ENCODE peak calls at places on chromosomes 1 and 21, in four cellular contexts. I is GM12878, E is K562, B is HepG2. P is an unnamed sample.
A peak's percentile ranks its signal among the peaks of the same experiment; 100 is the strongest.

GRCh38 chr1:189983156-189983555 is 494.5 kb downstream of the BRINP3 start:
- DNase-seq in I (no peak), E (no peak), B (no peak), P (no peak)

GRCh38 chr1:227401562-227402342 is 83.5 kb upstream of the CDC42BPA start:
- DNase-seq in I (no peak), E (no peak), B (no peak), P (no peak)

GRCh38 chr1:226634611-226635246 is 86.2 kb downstream of the STUM start:
- DNase-seq in I (no peak), E (no peak), B (no peak), P (no peak)

GRCh38 chr1:38046333-38046883 is at the start of gene POU3F1:
- DNase-seq in I (no peak), E (no peak), B (no peak), P (no peak)

GRCh38 chr1:53316742-53317650 is 10.9 kb downstream of the LRP8 start:
- DNase-seq in I (no peak), E (peak; percentile 32), B (no peak), P (peak; percentile 21)

GRCh38 chr1:64875101-64875500 is 91.2 kb downstream of the JAK1 start:
- DNase-seq in I (no peak), E (no peak), B (no peak), P (no peak)

GRCh38 chr1:60746278-60746761 is 336.0 kb upstream of the NFIA start:
- DNase-seq in I (no peak), E (no peak), B (no peak), P (no peak)

GRCh38 chr1:147171399-147172167 is 687 bp downstream of the PRKAB2 start:
- DNase-seq in I (no peak), E (peak; percentile 37), B (no peak), P (peak; percentile 26)

GRCh38 chr1:92623187-92623778 is 136.6 kb upstream of the GFI1 start:
- DNase-seq in I (no peak), E (no peak), B (peak; percentile 10), P (no peak)

GRCh38 chr1:67004176-67004575 is 49.8 kb downstream of the SLC35D1 start:
- DNase-seq in I (no peak), E (no peak), B (no peak), P (no peak)

GRCh38 chr1:111489604-111490003 is 13.8 kb downstream of the ADORA3 start:
- DNase-seq in I (no peak), E (no peak), B (no peak), P (no peak)

GRCh38 chr1:2378441-2378851 is 12.9 kb downstream of the MORN1 start:
- DNase-seq in I (no peak), E (no peak), B (no peak), P (no peak)

GRCh38 chr21:26715878-26716506 is 129.2 kb downstream of the ADAMTS1 start:
- DNase-seq in I (no peak), E (peak; percentile 22), B (peak; percentile 6), P (peak; percentile 81)

GRCh38 chr21:28805885-28806284 is 186.8 kb downstream of the LTN1 start:
- DNase-seq in I (no peak), E (no peak), B (no peak), P (no peak)

GRCh38 chr1:201228011-201228983 is 37.7 kb downstream of the IGFN1 start:
- DNase-seq in I (no peak), E (no peak), B (no peak), P (no peak)

GRCh38 chr21:42609806-42610205 is 43.6 kb upstream of the PDE9A start:
- DNase-seq in I (peak; percentile 83), E (peak; percentile 50), B (no peak), P (no peak)

GRCh38 chr1:226064168-226064815 is 1.8 kb downstream of the H3-3A start:
- DNase-seq in I (no peak), E (no peak), B (peak; percentile 20), P (no peak)

GRCh38 chr1:16719571-16720402 is 20.5 kb upstream of the RNU1-4 start:
- DNase-seq in I (no peak), E (peak; percentile 14), B (no peak), P (peak; percentile 4)

DNA sequence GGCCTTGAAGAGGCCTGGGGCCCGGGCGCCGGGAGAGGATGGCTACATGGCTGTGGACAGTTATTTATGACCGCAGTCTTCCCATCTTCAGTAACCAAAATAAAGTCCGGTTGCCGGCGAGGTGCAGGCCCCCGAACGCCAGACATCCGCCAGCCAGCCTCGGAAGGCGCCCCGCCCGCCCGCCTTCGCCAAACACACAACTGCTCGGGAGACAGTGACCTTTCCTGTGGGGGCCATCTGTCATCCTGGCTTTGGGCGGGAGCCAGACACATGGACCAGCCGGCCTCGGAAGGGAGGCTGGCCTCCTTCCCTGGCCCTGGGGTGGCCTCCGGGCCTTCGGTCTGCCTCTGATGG is 68.9 kb downstream of the DHRS3 start:
- DNase-seq in I (no peak), E (peak; percentile 81), B (no peak), P (no peak)
- TF ChIP-seq FOXM1 in I (no peak), E (no peak), B (no peak), P (no peak)

GRCh38 chr1:45677751-45678245 is 8.5 kb downstream of the GPBP1L1 start:
- DNase-seq in I (no peak), E (no peak), B (no peak), P (no peak)

GRCh38 chr1:45674478-45674877 is 11.9 kb downstream of the GPBP1L1 start:
- DNase-seq in I (no peak), E (no peak), B (no peak), P (no peak)

GRCh38 chr1:45678489-45678888 is 7.8 kb downstream of the GPBP1L1 start:
- DNase-seq in I (no peak), E (no peak), B (no peak), P (no peak)

GRCh38 chr1:45682942-45683341 is 3.4 kb downstream of the GPBP1L1 start:
- DNase-seq in I (no peak), E (no peak), B (no peak), P (no peak)

DNA sequence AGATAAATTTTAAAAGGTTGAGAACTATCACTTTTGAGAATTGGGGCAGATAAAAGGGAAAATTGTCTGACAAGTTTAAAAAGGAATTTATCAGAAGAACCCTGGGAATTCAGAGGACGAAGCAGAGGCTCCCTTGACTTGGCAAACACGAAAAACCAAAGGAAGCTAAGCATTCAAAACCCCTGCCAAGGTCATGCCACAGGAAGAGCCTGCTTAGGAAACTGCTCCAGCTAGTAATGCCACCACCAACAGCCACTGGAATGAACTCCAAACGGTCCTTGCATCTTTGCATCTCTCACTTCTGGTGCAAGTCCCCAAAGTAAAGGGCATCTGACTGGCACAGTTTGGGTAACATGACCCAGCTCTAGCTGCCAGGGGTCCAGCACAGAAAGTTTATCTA is 7.2 kb downstream of the GPBP1L1 start:
- DNase-seq in I (no peak), E (no peak), B (no peak), P (no peak)
- TF ChIP-seq TARDBP in I (no peak), E (no peak), B (no peak), P (no peak)

GRCh38 chr1:87598429-87598828 is 269.7 kb downstream of the LMO4 start:
- DNase-seq in I (no peak), E (no peak), B (peak; percentile 15), P (peak; percentile 61)
- TF ChIP-seq FOXM1 in I (no peak), E (no peak), B (no peak), P (no peak)

DNA sequence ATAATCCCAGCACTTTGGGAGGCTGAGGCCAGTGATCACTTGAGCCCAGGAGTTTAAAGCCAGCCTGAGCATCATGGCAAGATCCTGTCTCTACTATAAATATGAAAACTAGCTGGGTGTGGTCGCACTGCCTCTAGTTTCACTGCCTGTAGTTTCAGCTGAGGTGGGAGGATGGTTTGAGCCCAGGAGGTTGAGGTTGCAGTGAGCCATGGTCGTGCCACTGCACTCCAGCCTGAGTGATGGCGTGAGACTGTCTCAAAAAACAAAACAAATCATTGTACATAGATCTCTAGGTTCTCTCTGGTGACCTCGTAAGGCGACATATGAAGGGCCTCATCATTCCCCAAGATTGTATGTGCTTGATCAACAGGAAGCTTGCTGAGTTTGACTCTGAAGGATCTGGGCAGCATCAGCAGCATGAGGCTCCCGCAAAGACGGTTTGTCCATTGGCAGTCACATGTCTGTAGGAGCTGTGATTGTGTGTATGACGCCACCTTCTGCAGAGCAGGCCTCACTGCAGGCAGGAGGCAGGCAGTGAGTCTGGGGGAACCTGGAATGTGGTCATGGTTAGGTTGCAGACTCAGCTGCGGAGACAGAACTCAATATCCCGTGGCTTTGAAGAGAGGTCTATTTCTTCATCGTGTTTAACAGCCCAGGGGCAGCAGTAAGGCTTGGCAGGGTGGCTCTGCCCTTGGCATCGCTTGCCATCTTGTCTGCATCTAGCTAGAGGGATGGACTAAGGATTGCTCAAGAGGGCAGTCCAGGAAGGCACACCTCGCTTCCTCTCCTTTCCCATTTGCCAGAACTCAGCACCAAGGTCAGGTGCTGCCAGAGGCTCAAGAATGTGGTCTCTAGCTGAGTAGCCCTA is 13.9 kb downstream of the ATP5PO start:
- DNase-seq in I (no peak), E (peak; percentile 44), B (peak; percentile 20), P (peak; percentile 64)
- TF ChIP-seq TARDBP in I (no peak), E (no peak), B (no peak), P (no peak)

DNA sequence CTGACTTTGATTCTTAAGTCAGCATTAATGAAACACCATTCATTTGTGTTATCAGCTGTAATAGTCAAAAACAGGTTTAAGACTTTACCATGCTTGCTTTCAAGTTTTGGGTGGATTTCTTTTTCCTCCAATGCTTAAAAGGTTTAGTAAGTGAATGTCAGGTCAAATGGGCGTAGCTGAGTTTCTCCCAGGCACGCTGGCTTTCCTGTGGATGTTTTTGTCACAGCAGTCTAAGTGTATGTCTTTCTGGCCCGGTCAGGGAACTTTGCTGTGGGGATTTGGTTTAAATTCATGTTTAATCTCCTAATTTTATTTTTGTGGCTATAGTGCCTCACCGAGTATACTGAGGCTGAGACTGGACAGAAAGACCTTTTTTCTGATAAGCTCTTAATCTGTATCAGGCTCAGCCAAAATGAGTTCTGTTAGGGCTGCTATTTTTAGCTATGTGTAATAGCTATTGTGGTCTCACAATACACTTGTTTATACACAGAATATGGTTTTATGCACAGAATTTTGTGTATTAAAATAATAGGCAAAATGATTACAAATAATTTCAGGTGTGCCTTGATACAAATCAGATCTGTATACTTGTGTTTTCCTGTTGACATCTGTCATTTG is 292.8 kb downstream of the DISC1 start:
- DNase-seq in I (no peak), E (no peak), B (no peak), P (no peak)
- TF ChIP-seq FOXM1 in I (no peak), E (no peak), B (no peak), P (no peak)

P was measured in HEK293T.